ENCODE peak calls at places on chromosomes 1 and 21, in eight cellular contexts. R is left cardiac atrium; N is AG08395; E is EL; W is chondrocyte; U is stimulated activated CD4-positive, alpha-beta T cell treated with anti-CD3 and anti-CD28 coated beads, TNF-alpha, amount 100 ng/mL, for 1 hour; F is mesothelial cell of epicardium; K is HEK293T. G is an unnamed sample.

GRCh38 chr1:38784452-38785284 is 74.9 kb downstream of the RRAGC start:
- DNase-seq in R (no peak), N (no peak), E (no peak), W (no peak), U (no peak), F (no peak), K (no peak), G (no peak)

GRCh38 chr21:38311765-38312164 is 55.0 kb downstream of the KCNJ15 start:
- DNase-seq in R (no peak), N (no peak), E (no peak), W (no peak), U (no peak), F (no peak), K (no peak), G (no peak)

GRCh38 chr1:248810727-248811513 is 14.8 kb downstream of the SH3BP5L start:
- DNase-seq in R (no peak), N (peak), E (peak), W (no peak), U (no peak), F (no peak), K (no peak), G (no peak)

GRCh38 chr1:216616425-216616824 is 106.8 kb downstream of the ESRRG start:
- DNase-seq in R (no peak), N (no peak), E (no peak), W (no peak), U (no peak), F (no peak), K (no peak), G (no peak)

GRCh38 chr1:178645826-178646200 is 79.2 kb upstream of the RALGPS2 start:
- DNase-seq in R (no peak), N (peak), E (peak), W (no peak), U (no peak), F (no peak), K (no peak), G (peak)

GRCh38 chr1:86247553-86248279 is 91.1 kb upstream of the COL24A1 start:
- DNase-seq in R (no peak), N (peak), E (peak), W (no peak), U (no peak), F (no peak), K (no peak), G (no peak)

GRCh38 chr1:18145851-18146618 is 38.4 kb downstream of the IGSF21 start:
- DNase-seq in R (no peak), N (no peak), E (no peak), W (no peak), U (no peak), F (no peak), K (no peak), G (no peak)

GRCh38 chr1:235004840-235005391 is 123.7 kb downstream of the TOMM20 start:
- DNase-seq in R (no peak), N (no peak), E (no peak), W (no peak), U (no peak), F (no peak), K (no peak), G (no peak)

GRCh38 chr1:9835758-9836631 is 12.2 kb upstream of the CLSTN1 start:
- DNase-seq in R (peak), N (peak), E (peak), W (peak), U (no peak), F (no peak), K (no peak), G (no peak)

GRCh38 chr21:41683815-41684214 is 83.0 kb downstream of the RIPK4 start:
- DNase-seq in R (no peak), N (no peak), E (no peak), W (no peak), U (no peak), F (no peak), K (no peak), G (no peak)

G was measured in HCEC 1CT.